ENCODE peak calls at places on chromosomes 7 and 10, in nine cellular contexts. V is AG04450, N is astrocyte of the spinal cord, R is heart right ventricle, B is IMR-90, A is lower leg skin, P is H1, O is A549, X is brain microvascular endothelial cell. H is an unnamed sample.

GRCh38 chr7:125663961-125664360 is 734.3 kb upstream of the POT1 start:
- DNase-seq in A (no peak), V (no peak), R (no peak), O (no peak), N (no peak), P (no peak), B (no peak), X (no peak), H (no peak)

GRCh38 chr10:20885678-20886077 is 11.4 kb downstream of the NEBL start:
- DNase-seq in P (no peak), X (no peak), N (no peak), B (no peak), A (no peak), R (no peak), O (peak), V (no peak), H (no peak)

GRCh38 chr10:31602541-31603244 is 283.7 kb downstream of the ZEB1 start:
- DNase-seq in O (peak), B (peak), X (peak), R (peak), A (peak), V (no peak), P (peak), N (peak), H (peak)

GRCh38 chr10:120735773-120736371 is 115.3 kb upstream of the WDR11 start:
- DNase-seq in P (no peak), A (no peak), N (peak), B (peak), R (no peak), X (no peak), V (no peak), O (peak), H (no peak)

GRCh38 chr10:15254808-15255655 is 86.5 kb upstream of the NMT2 start:
- DNase-seq in P (no peak), B (no peak), A (peak), N (no peak), R (peak), X (no peak), V (no peak), O (no peak), H (no peak)

GRCh38 chr7:17158261-17158660 is 140.2 kb upstream of the AHR start:
- DNase-seq in R (no peak), N (no peak), P (no peak), B (no peak), A (no peak), V (no peak), X (no peak), O (peak), H (no peak)

GRCh38 chr7:101556453-101556968 is 72.6 kb downstream of the MYL10 start:
- DNase-seq in X (no peak), N (no peak), P (no peak), R (no peak), B (no peak), V (no peak), A (peak), O (no peak), H (no peak)

GRCh38 chr7:457814-458510 is 61.7 kb downstream of the PDGFA start:
- DNase-seq in O (no peak), P (no peak), B (no peak), A (no peak), R (no peak), X (no peak), N (no peak), V (no peak), H (no peak)

GRCh38 chr7:117012284-117013174 is 59.2 kb downstream of the ST7 start:
- DNase-seq in N (peak), V (no peak), P (no peak), B (peak), X (peak), A (no peak), O (peak), R (no peak), H (no peak)
- TF ChIP-seq CTCF in N (peak), V (peak), P (peak), B (peak), X (peak), A (no peak), O (peak), R (no peak), H (peak)

DNA sequence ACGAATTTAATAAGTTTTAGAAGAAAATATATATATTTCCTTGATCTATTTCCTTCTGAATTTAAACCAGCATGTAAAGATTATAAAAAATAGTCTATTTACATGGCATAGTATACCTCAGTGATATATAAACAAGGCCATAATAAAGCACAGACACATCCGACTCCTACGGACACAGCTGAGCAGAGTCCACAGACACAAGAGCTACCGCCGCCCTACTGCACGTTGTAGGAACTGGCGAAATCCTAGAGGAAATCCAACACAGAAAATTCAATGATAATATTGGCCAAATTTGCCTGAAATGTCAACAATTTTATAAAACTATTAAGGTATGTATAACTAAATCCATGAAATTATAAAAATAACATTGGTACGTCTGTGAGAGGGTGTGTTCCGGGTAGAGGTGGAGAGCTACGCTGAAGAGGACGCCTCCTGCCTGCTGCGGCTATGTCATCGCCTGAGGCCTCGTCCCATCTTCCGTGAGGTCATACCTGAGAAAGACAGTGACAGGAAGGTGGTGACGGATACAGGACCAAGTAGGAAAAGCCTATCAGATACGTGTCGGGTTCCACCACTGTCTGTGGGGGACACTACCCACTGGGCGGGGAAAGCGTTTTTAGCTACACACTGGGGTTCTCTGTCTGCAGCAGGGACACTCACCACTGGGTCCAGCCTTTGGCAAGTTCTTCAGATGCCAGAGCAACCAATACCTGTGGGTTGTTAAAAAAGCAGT is 29.3 kb upstream of the NCAPG2 start:
- DNase-seq in R (no peak), O (no peak), P (peak), B (no peak), A (peak), N (no peak), V (no peak), X (no peak), H (no peak)
- TF ChIP-seq CTCF in R (no peak), O (peak), P (peak), B (no peak), A (no peak), N (no peak), V (no peak), X (peak), H (no peak)

DNA sequence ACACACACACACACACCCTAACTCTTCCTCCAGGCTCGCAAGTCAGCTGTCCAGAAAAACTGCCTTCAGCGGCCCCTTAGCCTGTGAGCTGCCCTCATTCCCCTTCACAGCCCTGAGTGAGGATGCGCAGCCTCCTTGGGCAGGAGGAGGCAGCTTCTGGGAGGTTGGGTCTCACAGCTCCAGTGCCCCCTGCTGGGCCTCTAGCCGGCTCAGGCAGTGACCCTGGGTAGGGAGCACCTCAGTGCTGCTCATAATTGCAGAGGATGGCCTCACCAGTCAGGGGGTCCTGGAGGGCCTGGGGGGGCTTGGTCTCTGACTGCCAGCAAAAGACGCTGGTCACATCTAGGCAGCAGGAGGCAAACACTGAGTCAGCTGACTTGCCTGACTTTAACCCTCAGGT is 43.7 kb downstream of the ZNF273 start:
- DNase-seq in V (no peak), B (peak), A (no peak), R (no peak), P (peak), X (no peak), N (no peak), O (no peak), H (no peak)
- TF ChIP-seq CTCF in V (peak), B (peak), A (no peak), R (no peak), P (peak), X (peak), N (no peak), O (no peak), H (peak)

GRCh38 chr10:100222529-100222928 is 6.9 kb downstream of the CHUK start:
- DNase-seq in O (no peak), A (no peak), N (no peak), B (no peak), R (no peak), P (no peak), X (no peak), V (no peak), H (no peak)
- TF ChIP-seq CTCF in O (no peak), A (no peak), N (no peak), B (no peak), R (no peak), P (no peak), X (no peak), V (no peak), H (no peak)

GRCh38 chr7:100053201-100053600 is 3.6 kb downstream of the ZSCAN21 start:
- DNase-seq in A (no peak), B (peak), O (peak), R (peak), V (peak), N (peak), X (peak), P (no peak), H (peak)
- TF ChIP-seq CTCF in A (no peak), B (peak), O (peak), R (peak), V (peak), N (peak), X (peak), P (peak), H (peak)

DNA sequence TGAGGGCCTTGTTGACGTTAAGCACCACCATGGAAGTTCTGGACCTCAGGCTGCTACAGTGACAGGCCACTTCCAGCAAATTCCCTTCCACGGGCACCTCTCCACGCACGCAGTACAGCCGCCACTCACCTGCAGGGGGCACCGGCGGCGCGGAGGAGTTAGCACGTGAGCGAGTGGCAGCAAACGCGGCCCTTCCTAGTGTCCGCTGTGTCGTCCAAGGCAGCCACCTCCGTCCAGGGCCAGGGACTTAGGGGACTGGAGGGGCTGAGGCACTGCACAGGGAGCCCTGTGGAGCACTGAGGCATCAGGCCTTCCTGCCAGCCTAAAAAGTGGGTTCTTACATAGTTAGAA is 164.4 kb downstream of the SVIL start:
- DNase-seq in B (no peak), O (peak), A (no peak), P (peak), V (no peak), N (no peak), R (no peak), X (no peak), H (no peak)
- TF ChIP-seq CTCF in B (peak), O (peak), A (no peak), P (peak), V (peak), N (peak), R (peak), X (peak), H (peak)

GRCh38 chr10:42754155-42755027 is 28.2 kb upstream of the BMS1 start:
- DNase-seq in N (peak), A (peak), X (no peak), V (no peak), R (peak), P (peak), B (no peak), O (no peak), H (no peak)

GRCh38 chr10:42755028-42755451 is 27.6 kb upstream of the BMS1 start:
- DNase-seq in B (no peak), O (no peak), N (no peak), A (no peak), V (no peak), P (peak), R (no peak), X (no peak), H (no peak)

GRCh38 chr10:42753507-42754154 is 29.0 kb upstream of the BMS1 start:
- DNase-seq in X (no peak), R (no peak), N (no peak), B (no peak), O (no peak), A (peak), P (no peak), V (no peak), H (no peak)

GRCh38 chr10:42755591-42756093 is 27.0 kb upstream of the BMS1 start:
- DNase-seq in A (no peak), R (no peak), P (no peak), X (no peak), V (no peak), N (no peak), O (no peak), B (no peak), H (no peak)

GRCh38 chr10:42753126-42753506 is 29.5 kb upstream of the BMS1 start:
- DNase-seq in V (peak), X (peak), B (peak), N (peak), A (peak), O (peak), R (peak), P (peak), H (peak)
- TF ChIP-seq CTCF in V (peak), X (peak), B (peak), N (peak), A (no peak), O (peak), R (peak), P (peak), H (peak)